ENCODE peak calls at places on chromosomes 11 and 22, in ten cellular contexts. V, E, Q, G, N, Y, C, L, I and S are unnamed samples.

GRCh38 chr11:68036141-68036716 is 2.6 kb upstream of the TCIRG1 start:
- DNase-seq in L (no peak), I (no peak), G (peak), Y (no peak), E (no peak), N (no peak), V (no peak), Q (no peak), C (no peak), S (no peak)

GRCh38 chr11:59206635-59207034 is 6.1 kb downstream of the MPEG1 start:
- DNase-seq in Q (no peak), C (peak), I (no peak), N (peak), E (peak), L (peak), Y (no peak), V (peak), G (no peak), S (peak)

GRCh38 chr11:126359431-126360048 is 4.1 kb downstream of the ST3GAL4 start:
- DNase-seq in Y (peak), N (peak), C (no peak), I (no peak), G (no peak), Q (no peak), E (no peak), V (peak), L (peak), S (no peak)

GRCh38 chr11:20397281-20397680 is 9.8 kb downstream of the PRMT3 start:
- DNase-seq in L (peak), E (peak), C (peak), G (no peak), I (no peak), N (peak), Y (peak), Q (no peak), V (peak), S (peak)

GRCh38 chr11:125082040-125082439 is 18.9 kb downstream of the SLC37A2 start:
- DNase-seq in L (no peak), V (no peak), Q (no peak), I (no peak), G (no peak), Y (no peak), C (no peak), E (no peak), N (no peak), S (no peak)

GRCh38 chr11:2687223-2687530 is 12.6 kb downstream of the KCNQ1OT1 start:
- DNase-seq in Y (no peak), C (no peak), G (peak), Q (no peak), N (no peak), E (no peak), V (no peak), I (no peak), L (no peak), S (no peak)

GRCh38 chr11:102810943-102811528 is 13.1 kb upstream of the MMP1 start:
- DNase-seq in L (peak), E (no peak), Y (peak), Q (no peak), I (no peak), G (no peak), N (no peak), V (no peak), C (peak), S (peak)

GRCh38 chr22:32355760-32356159 is 1.9 kb upstream of the RFPL3 start:
- DNase-seq in G (no peak), E (peak), Q (no peak), V (no peak), I (no peak), Y (no peak), C (peak), N (no peak), L (no peak), S (peak)

GRCh38 chr11:43992138-43992537 is 49.7 kb downstream of the C11orf96 start:
- DNase-seq in C (no peak), Q (no peak), N (no peak), G (no peak), Y (no peak), L (no peak), V (no peak), I (no peak), E (no peak), S (no peak)

GRCh38 chr11:75311858-75312288 is 39.6 kb downstream of the ARRB1 start:
- DNase-seq in C (no peak), V (no peak), G (peak), Q (no peak), Y (peak), I (no peak), L (peak), E (no peak), N (peak), S (no peak)

GRCh38 chr22:41919357-41920224 is 4.7 kb upstream of the SHISA8 start:
- DNase-seq in V (no peak), G (peak), I (peak), Q (no peak), C (peak), Y (peak), L (peak), E (no peak), N (peak), S (peak)

GRCh38 chr11:48013269-48013901 is 33.0 kb downstream of the PTPRJ start:
- DNase-seq in G (peak), E (no peak), I (peak), Q (no peak), N (no peak), L (peak), V (no peak), C (no peak), Y (no peak), S (peak)

GRCh38 chr11:12429155-12429554 is 51.8 kb downstream of the PARVA start:
- DNase-seq in Y (no peak), E (no peak), I (no peak), G (no peak), Q (no peak), N (no peak), V (no peak), L (no peak), C (no peak), S (no peak)

GRCh38 chr11:128725630-128726461 is 32.0 kb downstream of the FLI1 start:
- DNase-seq in N (peak), C (no peak), I (peak), L (peak), Q (no peak), V (no peak), Y (no peak), E (no peak), G (no peak), S (no peak)

GRCh38 chr11:13152736-13153541 is 124.7 kb upstream of the BMAL1 start:
- DNase-seq in E (peak), L (peak), I (no peak), Q (no peak), Y (no peak), G (no peak), V (no peak), N (peak), C (peak), S (peak)

GRCh38 chr11:122202161-122202950 is 86.3 kb upstream of the BLID start:
- DNase-seq in I (no peak), C (no peak), V (no peak), Y (no peak), E (peak), N (peak), Q (no peak), L (peak), G (peak), S (peak)

GRCh38 chr22:21816787-21817496 is 50.5 kb downstream of the MAPK1 start:
- DNase-seq in Y (peak), G (no peak), I (no peak), E (no peak), L (peak), N (peak), V (no peak), C (no peak), Q (peak), S (peak)

GRCh38 chr22:26394787-26395186 is 34.3 kb upstream of the ASPHD2 start:
- DNase-seq in I (no peak), L (no peak), C (peak), N (no peak), Y (no peak), G (no peak), Q (no peak), V (no peak), E (no peak), S (no peak)

GRCh38 chr22:28542980-28543621 is 136.5 kb downstream of the TTC28 start:
- DNase-seq in I (no peak), N (no peak), G (no peak), C (no peak), E (no peak), L (no peak), Q (no peak), Y (no peak), V (no peak), S (no peak)